ENCODE peak calls at places on chromosomes 6 and 20, in six cellular contexts. One of them, this sample, is unnamed.

GRCh38 chr6:72464791-72465691 is 156.8 kb upstream of the KCNQ5 start:
- DNase-seq in left lung: peak
- DNase-seq in pancreas: no peak
- DNase-seq in thyroid gland: no peak
- DNase-seq in PC-3: peak
- DNase-seq in left ventricle myocardium inferior: no peak
- DNase-seq in this sample: no peak

GRCh38 chr20:21019468-21019830 is 86.7 kb downstream of the LINC00237 start:
- DNase-seq in left lung: no peak
- DNase-seq in pancreas: no peak
- DNase-seq in thyroid gland: no peak
- DNase-seq in PC-3: no peak
- DNase-seq in left ventricle myocardium inferior: no peak
- DNase-seq in this sample: no peak

GRCh38 chr6:31907158-31907813 is 5.4 kb upstream of the ZBTB12 start:
- DNase-seq in left lung: no peak
- DNase-seq in pancreas: no peak
- DNase-seq in thyroid gland: peak
- DNase-seq in PC-3: no peak
- DNase-seq in left ventricle myocardium inferior: no peak
- DNase-seq in this sample: peak

GRCh38 chr6:97282238-97282725 is 734 bp downstream of the MMS22L start:
- DNase-seq in left lung: no peak
- DNase-seq in pancreas: no peak
- DNase-seq in thyroid gland: no peak
- DNase-seq in PC-3: peak
- DNase-seq in left ventricle myocardium inferior: no peak
- DNase-seq in this sample: no peak

GRCh38 chr6:155197947-155198346 is 65.9 kb upstream of the CLDN20 start:
- DNase-seq in left lung: no peak
- DNase-seq in pancreas: no peak
- DNase-seq in thyroid gland: no peak
- DNase-seq in PC-3: no peak
- DNase-seq in left ventricle myocardium inferior: no peak
- DNase-seq in this sample: no peak

GRCh38 chr20:24691901-24692351 is 222.5 kb downstream of the SYNDIG1 start:
- DNase-seq in left lung: no peak
- DNase-seq in pancreas: no peak
- DNase-seq in thyroid gland: no peak
- DNase-seq in PC-3: no peak
- DNase-seq in left ventricle myocardium inferior: no peak
- DNase-seq in this sample: no peak

GRCh38 chr6:137148291-137149076 is 25.0 kb downstream of the IL22RA2 start:
- DNase-seq in left lung: peak
- DNase-seq in pancreas: no peak
- DNase-seq in thyroid gland: no peak
- DNase-seq in PC-3: peak
- DNase-seq in left ventricle myocardium inferior: no peak
- DNase-seq in this sample: no peak

GRCh38 chr6:11718461-11718860 is 60.1 kb downstream of the ADTRP start:
- DNase-seq in left lung: no peak
- DNase-seq in pancreas: no peak
- DNase-seq in thyroid gland: no peak
- DNase-seq in PC-3: no peak
- DNase-seq in left ventricle myocardium inferior: no peak
- DNase-seq in this sample: no peak

GRCh38 chr6:130834482-130835251 is 7.5 kb downstream of the SMLR1 start:
- DNase-seq in left lung: no peak
- DNase-seq in pancreas: no peak
- DNase-seq in thyroid gland: no peak
- DNase-seq in PC-3: no peak
- DNase-seq in left ventricle myocardium inferior: no peak
- DNase-seq in this sample: no peak

GRCh38 chr20:20571068-20571780 is 141.2 kb downstream of the RALGAPA2 start:
- DNase-seq in left lung: no peak
- DNase-seq in pancreas: no peak
- DNase-seq in thyroid gland: no peak
- DNase-seq in PC-3: no peak
- DNase-seq in left ventricle myocardium inferior: no peak
- DNase-seq in this sample: no peak

GRCh38 chr6:54614499-54615195 is 231.9 kb upstream of the FAM83B start:
- DNase-seq in left lung: no peak
- DNase-seq in pancreas: peak
- DNase-seq in thyroid gland: no peak
- DNase-seq in PC-3: no peak
- DNase-seq in left ventricle myocardium inferior: no peak
- DNase-seq in this sample: no peak

GRCh38 chr6:157954150-157955117 is 27.2 kb upstream of the SYNJ2 start:
- DNase-seq in left lung: no peak
- DNase-seq in pancreas: peak
- DNase-seq in thyroid gland: peak
- DNase-seq in PC-3: peak
- DNase-seq in left ventricle myocardium inferior: no peak
- DNase-seq in this sample: no peak

GRCh38 chr20:15756001-15756400 is 817.2 kb downstream of the KIF16B start:
- DNase-seq in left lung: no peak
- DNase-seq in pancreas: no peak
- DNase-seq in thyroid gland: no peak
- DNase-seq in PC-3: no peak
- DNase-seq in left ventricle myocardium inferior: no peak
- DNase-seq in this sample: no peak

GRCh38 chr6:75115501-75115900 is 90.4 kb downstream of the COL12A1 start:
- DNase-seq in left lung: no peak
- DNase-seq in pancreas: no peak
- DNase-seq in thyroid gland: no peak
- DNase-seq in PC-3: no peak
- DNase-seq in left ventricle myocardium inferior: no peak
- DNase-seq in this sample: no peak

GRCh38 chr20:49460916-49461315 is 21.6 kb downstream of the KCNB1 start:
- DNase-seq in left lung: no peak
- DNase-seq in pancreas: no peak
- DNase-seq in thyroid gland: peak
- DNase-seq in PC-3: peak
- DNase-seq in left ventricle myocardium inferior: no peak
- DNase-seq in this sample: no peak

GRCh38 chr6:157513004-157513603 is 132.1 kb downstream of the ZDHHC14 start:
- DNase-seq in left lung: no peak
- DNase-seq in pancreas: no peak
- DNase-seq in thyroid gland: no peak
- DNase-seq in PC-3: no peak
- DNase-seq in left ventricle myocardium inferior: no peak
- DNase-seq in this sample: no peak

GRCh38 chr6:443621-444175 is 52.1 kb downstream of the IRF4 start:
- DNase-seq in left lung: no peak
- DNase-seq in pancreas: no peak
- DNase-seq in thyroid gland: no peak
- DNase-seq in PC-3: no peak
- DNase-seq in left ventricle myocardium inferior: no peak
- DNase-seq in this sample: no peak

GRCh38 chr6:100088009-100088408 is 94.0 kb upstream of the MCHR2 start:
- DNase-seq in left lung: no peak
- DNase-seq in pancreas: no peak
- DNase-seq in thyroid gland: no peak
- DNase-seq in PC-3: peak
- DNase-seq in left ventricle myocardium inferior: no peak
- DNase-seq in this sample: no peak

GRCh38 chr6:89267918-89268317 is 47.2 kb downstream of the GABRR2 start:
- DNase-seq in left lung: no peak
- DNase-seq in pancreas: no peak
- DNase-seq in thyroid gland: no peak
- DNase-seq in PC-3: no peak
- DNase-seq in left ventricle myocardium inferior: no peak
- DNase-seq in this sample: no peak

GRCh38 chr6:124742971-124743370 is 219.3 kb upstream of the RNF217 start:
- DNase-seq in left lung: no peak
- DNase-seq in pancreas: no peak
- DNase-seq in thyroid gland: no peak
- DNase-seq in PC-3: peak
- DNase-seq in left ventricle myocardium inferior: no peak
- DNase-seq in this sample: no peak
- H3K4me3 ChIP-seq in left lung: no peak
- H3K4me3 ChIP-seq in pancreas: no peak
- H3K4me3 ChIP-seq in thyroid gland: no peak
- H3K4me3 ChIP-seq in PC-3: no peak
- H3K4me3 ChIP-seq in left ventricle myocardium inferior: no peak
- H3K4me3 ChIP-seq in this sample: no peak

GRCh38 chr6:43355862-43356590 is 13.4 kb downstream of the ZNF318 start:
- DNase-seq in left lung: no peak
- DNase-seq in pancreas: no peak
- DNase-seq in thyroid gland: no peak
- DNase-seq in PC-3: peak
- DNase-seq in left ventricle myocardium inferior: no peak
- DNase-seq in this sample: no peak
- TF ChIP-seq CTCF in left lung: no peak
- TF ChIP-seq CTCF in pancreas: no peak
- TF ChIP-seq CTCF in thyroid gland: no peak
- TF ChIP-seq CTCF in PC-3: peak
- TF ChIP-seq CTCF in left ventricle myocardium inferior: peak
- TF ChIP-seq CTCF in this sample: no peak

DNA sequence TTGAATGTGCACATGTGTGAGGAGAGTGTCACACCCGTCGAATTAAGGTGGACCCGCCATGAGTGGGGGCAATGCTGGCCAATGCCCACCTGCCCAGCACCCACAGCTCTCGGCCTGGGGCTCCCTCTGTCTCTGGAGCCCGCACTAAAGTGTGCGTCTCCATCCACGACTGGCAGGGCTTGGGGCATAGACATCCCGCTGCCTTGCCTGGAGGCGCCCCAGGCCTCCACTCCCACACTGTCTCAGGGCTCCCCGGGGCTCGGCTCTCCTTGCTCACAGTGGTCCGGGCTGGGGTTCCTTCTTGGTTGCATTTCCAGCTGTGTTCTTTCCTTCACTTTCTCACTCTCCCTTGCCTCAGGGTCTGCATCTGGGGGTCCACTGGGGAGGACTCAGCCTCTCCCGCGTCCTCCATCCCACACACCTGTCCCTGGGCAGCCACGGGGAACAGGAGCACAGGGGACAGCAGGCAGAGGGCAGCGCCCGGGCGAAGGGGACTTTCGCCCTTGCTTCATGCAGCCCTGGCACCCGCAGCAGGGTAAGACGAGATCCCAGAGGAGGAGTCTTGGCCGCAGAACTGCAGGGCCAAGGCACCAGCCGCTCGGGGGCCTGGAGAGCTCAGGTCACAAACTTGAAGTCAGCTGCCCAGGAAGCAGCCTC is 20.1 kb upstream of the MRGBP start:
- DNase-seq in left lung: no peak
- DNase-seq in pancreas: peak
- DNase-seq in thyroid gland: no peak
- DNase-seq in PC-3: no peak
- DNase-seq in left ventricle myocardium inferior: no peak
- DNase-seq in this sample: no peak
- H3K27ac ChIP-seq in left lung: peak
- H3K27ac ChIP-seq in pancreas: no peak
- H3K27ac ChIP-seq in thyroid gland: no peak
- H3K27ac ChIP-seq in PC-3: no peak
- H3K27ac ChIP-seq in left ventricle myocardium inferior: no peak
- H3K27ac ChIP-seq in this sample: no peak

GRCh38 chr20:44715495-44716308 is 533 bp downstream of the CCN5 start:
- DNase-seq in left lung: no peak
- DNase-seq in pancreas: no peak
- DNase-seq in thyroid gland: no peak
- DNase-seq in PC-3: no peak
- DNase-seq in left ventricle myocardium inferior: no peak
- DNase-seq in this sample: no peak

GRCh38 chr20:44716309-44717106 is 1.3 kb downstream of the CCN5 start:
- DNase-seq in left lung: no peak
- DNase-seq in pancreas: no peak
- DNase-seq in thyroid gland: no peak
- DNase-seq in PC-3: no peak
- DNase-seq in left ventricle myocardium inferior: no peak
- DNase-seq in this sample: no peak

GRCh38 chr20:44719841-44720240 is 4.7 kb downstream of the CCN5 start:
- DNase-seq in left lung: no peak
- DNase-seq in pancreas: peak
- DNase-seq in thyroid gland: no peak
- DNase-seq in PC-3: no peak
- DNase-seq in left ventricle myocardium inferior: no peak
- DNase-seq in this sample: peak

GRCh38 chr20:44720617-44720993 is 5.4 kb downstream of the CCN5 start:
- DNase-seq in left lung: no peak
- DNase-seq in pancreas: no peak
- DNase-seq in thyroid gland: peak
- DNase-seq in PC-3: peak
- DNase-seq in left ventricle myocardium inferior: no peak
- DNase-seq in this sample: no peak

GRCh38 chr20:44717986-44718385 is 2.8 kb downstream of the CCN5 start:
- DNase-seq in left lung: no peak
- DNase-seq in pancreas: no peak
- DNase-seq in thyroid gland: no peak
- DNase-seq in PC-3: no peak
- DNase-seq in left ventricle myocardium inferior: no peak
- DNase-seq in this sample: peak
- H3K4me3 ChIP-seq in left lung: no peak
- H3K4me3 ChIP-seq in pancreas: no peak
- H3K4me3 ChIP-seq in thyroid gland: no peak
- H3K4me3 ChIP-seq in PC-3: no peak
- H3K4me3 ChIP-seq in left ventricle myocardium inferior: no peak
- H3K4me3 ChIP-seq in this sample: no peak

DNA sequence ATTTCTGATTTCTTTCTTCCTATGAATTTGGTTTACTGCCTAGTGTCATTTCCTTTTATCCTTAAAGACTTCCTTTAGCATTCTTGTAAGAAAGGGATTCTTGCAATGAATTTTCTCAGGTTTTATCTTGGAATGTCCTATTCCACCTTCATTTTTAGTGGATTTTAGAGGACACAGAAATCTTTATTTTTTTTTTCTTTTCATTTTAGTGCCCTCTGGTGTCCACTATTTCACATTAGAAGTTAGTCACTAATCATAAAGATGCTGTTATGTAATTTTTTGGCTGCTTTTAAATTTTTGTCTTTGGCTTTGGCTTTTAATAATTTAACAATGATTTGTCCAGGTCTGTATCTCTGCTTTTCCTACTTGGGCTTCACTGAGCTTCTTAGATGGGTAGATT is 28.1 kb downstream of the LMBRD1 start:
- DNase-seq in left lung: no peak
- DNase-seq in pancreas: no peak
- DNase-seq in thyroid gland: no peak
- DNase-seq in PC-3: peak
- DNase-seq in left ventricle myocardium inferior: no peak
- DNase-seq in this sample: no peak
- TF ChIP-seq CTCF in left lung: no peak
- TF ChIP-seq CTCF in pancreas: no peak
- TF ChIP-seq CTCF in thyroid gland: no peak
- TF ChIP-seq CTCF in PC-3: peak
- TF ChIP-seq CTCF in left ventricle myocardium inferior: peak
- TF ChIP-seq CTCF in this sample: no peak

DNA sequence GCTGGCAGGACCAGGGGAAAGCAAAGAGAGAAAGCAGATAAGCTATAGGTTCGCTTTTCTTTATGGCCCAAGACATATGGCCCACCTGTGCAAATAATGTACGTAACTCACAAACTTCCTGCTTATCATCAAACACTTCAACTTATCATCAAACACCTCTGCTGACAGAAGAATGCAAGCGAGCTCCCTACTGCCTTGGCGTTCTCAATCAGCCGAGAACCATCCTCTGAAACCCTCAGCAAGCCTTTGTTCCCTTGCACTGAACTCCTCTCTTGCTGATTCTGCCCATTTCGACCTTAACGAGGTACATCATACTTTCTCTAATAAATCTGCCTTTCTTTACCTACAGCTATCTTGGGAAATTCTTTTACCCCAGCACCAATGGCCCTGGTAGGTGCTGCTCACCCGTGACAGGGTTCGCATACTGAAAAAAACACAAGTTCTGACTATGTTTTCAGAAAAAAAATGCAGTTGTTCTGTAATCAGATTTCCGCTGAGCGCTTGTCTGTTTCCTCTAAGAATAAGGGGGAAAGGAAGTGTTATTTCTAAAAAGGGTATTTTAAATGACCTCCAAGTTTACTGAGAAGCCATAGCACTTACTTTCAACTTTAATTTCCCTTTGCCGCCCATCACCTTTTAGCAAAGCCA is 28.3 kb downstream of the SERPINB6 start:
- DNase-seq in left lung: no peak
- DNase-seq in pancreas: no peak
- DNase-seq in thyroid gland: no peak
- DNase-seq in PC-3: no peak
- DNase-seq in left ventricle myocardium inferior: no peak
- DNase-seq in this sample: no peak
- H3K27ac ChIP-seq in left lung: peak
- H3K27ac ChIP-seq in pancreas: no peak
- H3K27ac ChIP-seq in thyroid gland: no peak
- H3K27ac ChIP-seq in PC-3: no peak
- H3K27ac ChIP-seq in left ventricle myocardium inferior: peak
- H3K27ac ChIP-seq in this sample: no peak